ENCODE peak calls at places on chromosome 18, in nine cellular contexts. One of them, this sample, is unnamed.

GRCh38 chr18:47605093-47605492 is 325.4 kb downstream of the SMAD2 start:
- DNase-seq in right atrium auricular region: no peak
- DNase-seq in progenitor cell of endocrine pancreas: no peak
- DNase-seq in fibroblast of lung: no peak
- DNase-seq in HFFc6: no peak
- DNase-seq in prostate gland: no peak
- DNase-seq in endothelial cell: no peak
- DNase-seq in gastrocnemius medialis: no peak
- DNase-seq in MCF 10A: no peak
- DNase-seq in this sample: no peak

GRCh38 chr18:77101410-77102245 is 31.0 kb downstream of the MBP start:
- DNase-seq in endothelial cell: no peak
- DNase-seq in prostate gland: no peak
- DNase-seq in HFFc6: peak
- DNase-seq in gastrocnemius medialis: peak
- DNase-seq in right atrium auricular region: peak
- DNase-seq in fibroblast of lung: peak
- DNase-seq in MCF 10A: peak
- DNase-seq in progenitor cell of endocrine pancreas: no peak
- DNase-seq in this sample: no peak

GRCh38 chr18:58228762-58229161 is 184.7 kb downstream of the NEDD4L start:
- DNase-seq in endothelial cell: no peak
- DNase-seq in right atrium auricular region: no peak
- DNase-seq in MCF 10A: no peak
- DNase-seq in fibroblast of lung: no peak
- DNase-seq in gastrocnemius medialis: no peak
- DNase-seq in HFFc6: no peak
- DNase-seq in progenitor cell of endocrine pancreas: no peak
- DNase-seq in prostate gland: no peak
- DNase-seq in this sample: no peak

GRCh38 chr18:40006553-40007073 is 1948.4 kb upstream of the PIK3C3 start:
- DNase-seq in fibroblast of lung: no peak
- DNase-seq in HFFc6: no peak
- DNase-seq in MCF 10A: peak
- DNase-seq in gastrocnemius medialis: no peak
- DNase-seq in prostate gland: no peak
- DNase-seq in progenitor cell of endocrine pancreas: no peak
- DNase-seq in right atrium auricular region: no peak
- DNase-seq in endothelial cell: no peak
- DNase-seq in this sample: no peak

GRCh38 chr18:8721094-8721669 is 15.8 kb downstream of the MTCL1 start:
- DNase-seq in fibroblast of lung: no peak
- DNase-seq in endothelial cell: no peak
- DNase-seq in progenitor cell of endocrine pancreas: no peak
- DNase-seq in right atrium auricular region: peak
- DNase-seq in MCF 10A: no peak
- DNase-seq in HFFc6: no peak
- DNase-seq in prostate gland: no peak
- DNase-seq in gastrocnemius medialis: no peak
- DNase-seq in this sample: no peak

GRCh38 chr18:36692331-36692730 is 136.5 kb downstream of the TPGS2 start:
- DNase-seq in MCF 10A: no peak
- DNase-seq in fibroblast of lung: peak
- DNase-seq in progenitor cell of endocrine pancreas: no peak
- DNase-seq in endothelial cell: no peak
- DNase-seq in HFFc6: peak
- DNase-seq in prostate gland: no peak
- DNase-seq in gastrocnemius medialis: no peak
- DNase-seq in right atrium auricular region: no peak
- DNase-seq in this sample: no peak

GRCh38 chr18:62102221-62102620 is 84.6 kb downstream of the PIGN start:
- DNase-seq in HFFc6: no peak
- DNase-seq in MCF 10A: no peak
- DNase-seq in prostate gland: no peak
- DNase-seq in right atrium auricular region: no peak
- DNase-seq in gastrocnemius medialis: no peak
- DNase-seq in progenitor cell of endocrine pancreas: no peak
- DNase-seq in fibroblast of lung: no peak
- DNase-seq in endothelial cell: no peak
- DNase-seq in this sample: no peak

GRCh38 chr18:77811510-77811909 is 561.9 kb downstream of the GALR1 start:
- DNase-seq in MCF 10A: peak
- DNase-seq in HFFc6: no peak
- DNase-seq in endothelial cell: no peak
- DNase-seq in right atrium auricular region: no peak
- DNase-seq in gastrocnemius medialis: no peak
- DNase-seq in progenitor cell of endocrine pancreas: no peak
- DNase-seq in fibroblast of lung: no peak
- DNase-seq in prostate gland: no peak
- DNase-seq in this sample: no peak

GRCh38 chr18:50268022-50268747 is 1.9 kb upstream of the CFAP53 start:
- DNase-seq in endothelial cell: peak
- DNase-seq in prostate gland: no peak
- DNase-seq in gastrocnemius medialis: peak
- DNase-seq in progenitor cell of endocrine pancreas: peak
- DNase-seq in HFFc6: no peak
- DNase-seq in MCF 10A: no peak
- DNase-seq in fibroblast of lung: peak
- DNase-seq in right atrium auricular region: peak
- DNase-seq in this sample: no peak

GRCh38 chr18:79942786-79943607 is 8.5 kb downstream of the SLC66A2 start:
- DNase-seq in fibroblast of lung: no peak
- DNase-seq in prostate gland: no peak
- DNase-seq in progenitor cell of endocrine pancreas: no peak
- DNase-seq in endothelial cell: no peak
- DNase-seq in MCF 10A: no peak
- DNase-seq in right atrium auricular region: no peak
- DNase-seq in HFFc6: no peak
- DNase-seq in gastrocnemius medialis: no peak
- DNase-seq in this sample: no peak

GRCh38 chr18:79681484-79682387 is 2.1 kb downstream of the CTDP1 start:
- DNase-seq in progenitor cell of endocrine pancreas: no peak
- DNase-seq in right atrium auricular region: no peak
- DNase-seq in prostate gland: peak
- DNase-seq in HFFc6: no peak
- DNase-seq in MCF 10A: no peak
- DNase-seq in endothelial cell: no peak
- DNase-seq in fibroblast of lung: no peak
- DNase-seq in gastrocnemius medialis: no peak
- DNase-seq in this sample: no peak

GRCh38 chr18:32300914-32301313 is 111.1 kb downstream of the MEP1B start:
- DNase-seq in gastrocnemius medialis: no peak
- DNase-seq in fibroblast of lung: peak
- DNase-seq in HFFc6: peak
- DNase-seq in prostate gland: no peak
- DNase-seq in progenitor cell of endocrine pancreas: no peak
- DNase-seq in right atrium auricular region: no peak
- DNase-seq in endothelial cell: no peak
- DNase-seq in MCF 10A: no peak
- DNase-seq in this sample: no peak

GRCh38 chr18:3449702-3450357 is at the start of gene TGIF1:
- DNase-seq in endothelial cell: peak
- DNase-seq in right atrium auricular region: peak
- DNase-seq in HFFc6: peak
- DNase-seq in progenitor cell of endocrine pancreas: peak
- DNase-seq in fibroblast of lung: peak
- DNase-seq in gastrocnemius medialis: peak
- DNase-seq in prostate gland: peak
- DNase-seq in MCF 10A: peak
- DNase-seq in this sample: no peak

GRCh38 chr18:60146220-60146960 is 226.2 kb downstream of the MC4R start:
- DNase-seq in MCF 10A: no peak
- DNase-seq in endothelial cell: no peak
- DNase-seq in right atrium auricular region: no peak
- DNase-seq in fibroblast of lung: peak
- DNase-seq in prostate gland: no peak
- DNase-seq in HFFc6: no peak
- DNase-seq in progenitor cell of endocrine pancreas: no peak
- DNase-seq in gastrocnemius medialis: no peak
- DNase-seq in this sample: no peak

GRCh38 chr18:4878480-4878879 is 318.6 kb downstream of the AKAIN1 start:
- DNase-seq in right atrium auricular region: no peak
- DNase-seq in HFFc6: no peak
- DNase-seq in gastrocnemius medialis: no peak
- DNase-seq in progenitor cell of endocrine pancreas: no peak
- DNase-seq in prostate gland: no peak
- DNase-seq in MCF 10A: no peak
- DNase-seq in fibroblast of lung: no peak
- DNase-seq in endothelial cell: no peak
- DNase-seq in this sample: no peak

GRCh38 chr18:13137041-13137938 is 81.3 kb upstream of the LDLRAD4 start:
- DNase-seq in progenitor cell of endocrine pancreas: peak
- DNase-seq in HFFc6: no peak
- DNase-seq in MCF 10A: no peak
- DNase-seq in gastrocnemius medialis: no peak
- DNase-seq in right atrium auricular region: no peak
- DNase-seq in fibroblast of lung: peak
- DNase-seq in endothelial cell: no peak
- DNase-seq in prostate gland: no peak
- DNase-seq in this sample: no peak

GRCh38 chr18:48761582-48761981 is 189.2 kb downstream of the SMAD7 start:
- DNase-seq in MCF 10A: no peak
- DNase-seq in gastrocnemius medialis: no peak
- DNase-seq in fibroblast of lung: no peak
- DNase-seq in endothelial cell: no peak
- DNase-seq in prostate gland: no peak
- DNase-seq in HFFc6: no peak
- DNase-seq in right atrium auricular region: no peak
- DNase-seq in progenitor cell of endocrine pancreas: no peak
- DNase-seq in this sample: no peak

GRCh38 chr18:68034293-68034692 is 517.8 kb upstream of the DSEL start:
- DNase-seq in progenitor cell of endocrine pancreas: no peak
- DNase-seq in right atrium auricular region: no peak
- DNase-seq in HFFc6: peak
- DNase-seq in gastrocnemius medialis: no peak
- DNase-seq in prostate gland: no peak
- DNase-seq in endothelial cell: no peak
- DNase-seq in MCF 10A: no peak
- DNase-seq in fibroblast of lung: no peak
- DNase-seq in this sample: no peak

GRCh38 chr18:8507361-8507760 is 101.9 kb upstream of the RAB12 start:
- DNase-seq in prostate gland: no peak
- DNase-seq in MCF 10A: peak
- DNase-seq in right atrium auricular region: peak
- DNase-seq in HFFc6: no peak
- DNase-seq in gastrocnemius medialis: no peak
- DNase-seq in progenitor cell of endocrine pancreas: no peak
- DNase-seq in endothelial cell: peak
- DNase-seq in fibroblast of lung: peak
- DNase-seq in this sample: no peak

GRCh38 chr18:47953471-47953931 is 23.0 kb upstream of the SMAD2 start:
- DNase-seq in fibroblast of lung: peak
- DNase-seq in right atrium auricular region: peak
- DNase-seq in endothelial cell: no peak
- DNase-seq in MCF 10A: peak
- DNase-seq in progenitor cell of endocrine pancreas: no peak
- DNase-seq in gastrocnemius medialis: peak
- DNase-seq in prostate gland: peak
- DNase-seq in HFFc6: no peak
- DNase-seq in this sample: peak

GRCh38 chr18:44731866-44732555 is 51.3 kb downstream of the SETBP1 start:
- DNase-seq in right atrium auricular region: no peak
- DNase-seq in MCF 10A: peak
- DNase-seq in endothelial cell: no peak
- DNase-seq in HFFc6: peak
- DNase-seq in fibroblast of lung: peak
- DNase-seq in gastrocnemius medialis: no peak
- DNase-seq in progenitor cell of endocrine pancreas: no peak
- DNase-seq in prostate gland: no peak
- DNase-seq in this sample: no peak
- TF ChIP-seq CTCF in right atrium auricular region: no peak
- TF ChIP-seq CTCF in MCF 10A: no peak
- TF ChIP-seq CTCF in endothelial cell: no peak
- TF ChIP-seq CTCF in HFFc6: no peak
- TF ChIP-seq CTCF in fibroblast of lung: no peak
- TF ChIP-seq CTCF in gastrocnemius medialis: no peak
- TF ChIP-seq CTCF in progenitor cell of endocrine pancreas: no peak
- TF ChIP-seq CTCF in prostate gland: no peak
- TF ChIP-seq CTCF in this sample: no peak

DNA sequence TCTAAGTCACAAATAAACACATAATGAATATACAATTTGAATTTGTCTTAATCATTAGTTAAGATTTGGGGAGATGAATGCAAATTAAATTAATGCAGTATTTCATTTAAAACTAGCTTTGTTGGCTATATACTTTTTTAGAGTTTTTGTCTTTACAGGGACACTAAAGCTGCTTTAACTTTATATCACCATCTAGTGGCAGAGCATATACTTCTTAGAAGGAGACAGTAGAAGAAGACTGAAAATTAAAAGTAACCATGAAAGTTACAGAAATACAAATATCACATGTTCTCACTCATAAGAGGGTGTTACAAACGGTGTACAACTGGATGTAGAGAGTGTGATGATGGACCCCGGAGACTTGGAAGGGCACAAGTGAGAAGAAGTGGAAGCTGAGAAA is 268.3 kb upstream of the NETO1 start:
- DNase-seq in progenitor cell of endocrine pancreas: no peak
- DNase-seq in MCF 10A: peak
- DNase-seq in endothelial cell: no peak
- DNase-seq in prostate gland: no peak
- DNase-seq in gastrocnemius medialis: no peak
- DNase-seq in HFFc6: peak
- DNase-seq in fibroblast of lung: peak
- DNase-seq in right atrium auricular region: no peak
- DNase-seq in this sample: no peak
- TF ChIP-seq CTCF in progenitor cell of endocrine pancreas: peak
- TF ChIP-seq CTCF in MCF 10A: peak
- TF ChIP-seq CTCF in endothelial cell: peak
- TF ChIP-seq CTCF in prostate gland: no peak
- TF ChIP-seq CTCF in gastrocnemius medialis: no peak
- TF ChIP-seq CTCF in HFFc6: peak
- TF ChIP-seq CTCF in fibroblast of lung: no peak
- TF ChIP-seq CTCF in right atrium auricular region: peak
- TF ChIP-seq CTCF in this sample: peak

GRCh38 chr18:10942998-10943397 is 206.4 kb downstream of the PIEZO2 start:
- DNase-seq in MCF 10A: no peak
- DNase-seq in prostate gland: no peak
- DNase-seq in gastrocnemius medialis: no peak
- DNase-seq in HFFc6: no peak
- DNase-seq in endothelial cell: no peak
- DNase-seq in fibroblast of lung: no peak
- DNase-seq in progenitor cell of endocrine pancreas: no peak
- DNase-seq in right atrium auricular region: no peak
- DNase-seq in this sample: no peak
- TF ChIP-seq CTCF in MCF 10A: no peak
- TF ChIP-seq CTCF in prostate gland: no peak
- TF ChIP-seq CTCF in gastrocnemius medialis: no peak
- TF ChIP-seq CTCF in HFFc6: peak
- TF ChIP-seq CTCF in endothelial cell: no peak
- TF ChIP-seq CTCF in fibroblast of lung: no peak
- TF ChIP-seq CTCF in progenitor cell of endocrine pancreas: no peak
- TF ChIP-seq CTCF in right atrium auricular region: no peak
- TF ChIP-seq CTCF in this sample: no peak

DNA sequence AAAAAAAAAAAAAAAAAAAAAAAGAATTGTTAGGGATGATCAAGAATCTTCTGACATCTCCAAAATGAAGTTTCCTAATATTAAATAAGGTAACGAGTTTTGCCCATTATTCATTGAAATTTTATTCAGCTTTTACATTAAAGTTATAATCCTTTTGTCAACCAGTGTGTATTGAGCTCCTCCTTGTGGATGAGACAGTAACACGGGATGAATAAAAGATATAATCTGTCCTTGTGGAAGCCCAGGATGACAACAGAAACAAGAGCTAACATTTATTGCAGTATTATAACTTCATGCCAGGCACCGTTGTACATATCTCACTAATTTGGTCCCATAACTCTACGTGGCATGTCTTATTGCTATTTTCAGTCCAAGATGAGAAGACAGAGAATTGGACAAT is 33.4 kb upstream of the SERPINB7 start:
- DNase-seq in fibroblast of lung: no peak
- DNase-seq in gastrocnemius medialis: no peak
- DNase-seq in prostate gland: no peak
- DNase-seq in endothelial cell: no peak
- DNase-seq in HFFc6: peak
- DNase-seq in progenitor cell of endocrine pancreas: no peak
- DNase-seq in right atrium auricular region: no peak
- DNase-seq in MCF 10A: peak
- DNase-seq in this sample: no peak
- TF ChIP-seq CTCF in fibroblast of lung: peak
- TF ChIP-seq CTCF in gastrocnemius medialis: no peak
- TF ChIP-seq CTCF in prostate gland: no peak
- TF ChIP-seq CTCF in endothelial cell: no peak
- TF ChIP-seq CTCF in HFFc6: peak
- TF ChIP-seq CTCF in progenitor cell of endocrine pancreas: peak
- TF ChIP-seq CTCF in right atrium auricular region: no peak
- TF ChIP-seq CTCF in MCF 10A: peak
- TF ChIP-seq CTCF in this sample: no peak

This sample was measured in D721Med.